ENCODE peak calls at places on chromosome 9, in six cellular contexts. P is CD4-positive, CD25-positive, alpha-beta regulatory T cell; A is activated T-cell treated with anti-CD3 and anti-CD28 coated beads, Interleukin-2, amount 50 U/mL, for 72 hours; R is activated B cell treated with CpG ODN at 0.5 μM for 24 hours; C is heart left ventricle; L is Right ventricle myocardium superior. F is an unnamed sample.

GRCh38 chr9:126783958-126784357 is 20.9 kb upstream of the ZBTB43 start:
- ATAC-seq in P (no peak), A (no peak), R (no peak), C (peak; percentile 76), L (peak; percentile 76), F (no peak)

GRCh38 chr9:80561526-80561925 is 989.8 kb downstream of the TLE4 start:
- ATAC-seq in P (no peak), A (no peak), R (no peak), C (no peak), L (no peak), F (no peak)

GRCh38 chr9:130713286-130713975 is 19.9 kb downstream of the EXOSC2 start:
- ATAC-seq in P (no peak), A (peak; percentile 9), R (no peak), C (no peak), L (peak; percentile 16), F (no peak)

GRCh38 chr9:90942555-90942954 is 140.9 kb downstream of the SYK start:
- ATAC-seq in P (no peak), A (peak; percentile 15), R (no peak), C (no peak), L (no peak), F (peak; percentile 58)

GRCh38 chr9:120904999-120905793 is 21.4 kb downstream of the TRAF1 start:
- ATAC-seq in P (no peak), A (peak; percentile 15), R (peak; percentile 10), C (no peak), L (no peak), F (peak; percentile 59)

GRCh38 chr9:88587182-88587581 is 52.2 kb downstream of the NXNL2 start:
- ATAC-seq in P (no peak), A (no peak), R (no peak), C (no peak), L (no peak), F (no peak)

GRCh38 chr9:107218834-107219485 is 64.1 kb upstream of the RAD23B start:
- ATAC-seq in P (no peak), A (no peak), R (peak; percentile 87), C (no peak), L (no peak), F (peak; percentile 92)

GRCh38 chr9:20646656-20647055 is 24.4 kb upstream of the MLLT3 start:
- ATAC-seq in P (no peak), A (no peak), R (no peak), C (peak; percentile 97), L (peak; percentile 98), F (no peak)

GRCh38 chr9:75589497-75589896 is 301.0 kb upstream of the PCSK5 start:
- ATAC-seq in P (no peak), A (no peak), R (no peak), C (no peak), L (no peak), F (no peak)

GRCh38 chr9:77170991-77171699 is 6.2 kb upstream of the VPS13A start:
- ATAC-seq in P (no peak), A (no peak), R (no peak), C (peak; percentile 93), L (peak; percentile 92), F (peak; percentile 40)

GRCh38 chr9:135501261-135502167 is 1.0 kb downstream of the MRPS2 start:
- ATAC-seq in P (no peak), A (no peak), R (peak; percentile 25), C (no peak), L (no peak), F (no peak)

GRCh38 chr9:96686638-96687335 is 31.7 kb upstream of the PRXL2C start:
- ATAC-seq in P (peak; percentile 89), A (peak; percentile 97), R (peak; percentile 97), C (peak; percentile 98), L (peak; percentile 99), F (peak; percentile 97)

GRCh38 chr9:113511856-113512761 is 48.6 kb downstream of the RGS3 start:
- ATAC-seq in P (peak; percentile 67), A (peak; percentile 78), R (peak; percentile 37), C (no peak), L (no peak), F (peak; percentile 80)

GRCh38 chr9:106085479-106085878 is 391.1 kb downstream of the TMEM38B start:
- ATAC-seq in P (no peak), A (no peak), R (no peak), C (no peak), L (no peak), F (no peak)

GRCh38 chr9:4665357-4665756 is 923 bp downstream of the SPATA6L start:
- ATAC-seq in P (no peak), A (no peak), R (no peak), C (peak; percentile 47), L (no peak), F (no peak)

GRCh38 chr9:22682536-22683392 is 236.1 kb downstream of the DMRTA1 start:
- ATAC-seq in P (no peak), A (peak; percentile 79), R (no peak), C (no peak), L (no peak), F (no peak)

GRCh38 chr9:86614871-86615849 is 260.9 kb upstream of the TUT7 start:
- ATAC-seq in P (no peak), A (no peak), R (no peak), C (no peak), L (peak; percentile 46), F (no peak)

GRCh38 chr9:127835930-127836586 is 18.4 kb downstream of the ENG start:
- ATAC-seq in P (peak; percentile 17), A (peak; percentile 77), R (peak; percentile 61), C (peak; percentile 30), L (peak; percentile 49), F (peak; percentile 74)

GRCh38 chr9:131308906-131309305 is 19.4 kb downstream of the PLPP7 start:
- ATAC-seq in P (no peak), A (no peak), R (no peak), C (no peak), L (no peak), F (no peak)

GRCh38 chr9:104743377-104743985 is 4.0 kb upstream of the NIPSNAP3A start:
- ATAC-seq in P (peak; percentile 34), A (no peak), R (peak; percentile 21), C (no peak), L (no peak), F (peak; percentile 24)

GRCh38 chr9:116087246-116087645 is 66.3 kb upstream of the PAPPA start:
- ATAC-seq in P (no peak), A (no peak), R (no peak), C (peak; percentile 94), L (peak; percentile 92), F (no peak)

F was measured in stimulated activated memory B cell treated with anti-CD40 and anti-IgM and Interleukin-4, amounts not matched to agents 10 μg/mL and 1 μg/mL and 100 μg/mL, for 72 hours.